ENCODE peak calls at places on chromosome X, in seven cellular contexts. T is fibroblast of pulmonary artery; A is WTC11; S is mucosa of descending colon; Y is endothelial cell; G is stimulated activated CD4-positive, alpha-beta T cell treated with anti-CD3 and anti-CD28 coated beads, Interleukin-12 subunit alpha, Interleukin-12 subunit beta, amount 100 ng/mL, for 24 hours; B is NCI-H1092 treated with DMSO at 0.1 percent for 48 hours. O is an unnamed sample.
A peak's percentile ranks its signal among the peaks of the same experiment; 100 is the strongest.

GRCh38 chrX:119036369-119037029 is 36.3 kb upstream of the CT47C1 start:
- DNase-seq in T (no peak), A (no peak), S (no peak), Y (no peak), G (no peak), B (no peak), O (no peak)

GRCh38 chrX:17440258-17440657 is 65.3 kb downstream of the NHS start:
- DNase-seq in T (no peak), A (no peak), S (no peak), Y (no peak), G (no peak), B (no peak), O (no peak)

GRCh38 chrX:123833387-123833786 is 26.5 kb upstream of the XIAP start:
- DNase-seq in T (peak; percentile 58), A (peak; percentile 52), S (no peak), Y (peak; percentile 53), G (peak; percentile 27), B (peak; percentile 54), O (peak; percentile 66)

GRCh38 chrX:30659421-30659820 is 6.2 kb downstream of the GK start:
- DNase-seq in T (peak; percentile 91), A (no peak), S (no peak), Y (no peak), G (no peak), B (no peak), O (no peak)

GRCh38 chrX:68935362-68935761 is 106.5 kb downstream of the EFNB1 start:
- DNase-seq in T (no peak), A (no peak), S (no peak), Y (no peak), G (no peak), B (no peak), O (no peak)

GRCh38 chrX:2502668-2503519 is 2.1 kb upstream of the DHRSX start:
- DNase-seq in T (peak; percentile 45), A (no peak), S (no peak), Y (no peak), G (no peak), B (no peak), O (no peak)

GRCh38 chrX:19272452-19272851 is 71.3 kb upstream of the PDHA1 start:
- DNase-seq in T (peak; percentile 0), A (no peak), S (no peak), Y (no peak), G (no peak), B (no peak), O (no peak)

GRCh38 chrX:39883664-39884063 is 214.1 kb downstream of the BCOR start:
- DNase-seq in T (no peak), A (no peak), S (no peak), Y (no peak), G (peak; percentile 5), B (no peak), O (no peak)

GRCh38 chrX:108664701-108665100 is 71.7 kb downstream of the IRS4 start:
- DNase-seq in T (peak; percentile 51), A (no peak), S (no peak), Y (no peak), G (no peak), B (no peak), O (no peak)

GRCh38 chrX:21955398-21956189 is 15.1 kb downstream of the SMS start:
- DNase-seq in T (no peak), A (no peak), S (no peak), Y (no peak), G (no peak), B (no peak), O (no peak)

GRCh38 chrX:72158773-72159172 is 22.8 kb upstream of the PIN4 start:
- DNase-seq in T (no peak), A (no peak), S (no peak), Y (no peak), G (no peak), B (no peak), O (no peak)

GRCh38 chrX:132330156-132330729 is 111.0 kb upstream of the RAP2C start:
- DNase-seq in T (no peak), A (no peak), S (no peak), Y (no peak), G (no peak), B (no peak), O (no peak)

GRCh38 chrX:56797966-56798711 is 69.1 kb downstream of the NBDY start:
- DNase-seq in T (peak; percentile 44), A (no peak), S (no peak), Y (no peak), G (no peak), B (peak; percentile 33), O (no peak)

GRCh38 chrX:55451990-55452824 is at the start of gene MAGEH1:
- DNase-seq in T (peak; percentile 80), A (peak; percentile 54), S (peak; percentile 89), Y (peak; percentile 56), G (peak; percentile 56), B (peak; percentile 89), O (peak; percentile 81)

GRCh38 chrX:9204560-9204959 is 170.6 kb upstream of the FAM9B start:
- DNase-seq in T (no peak), A (no peak), S (no peak), Y (no peak), G (no peak), B (no peak), O (no peak)

GRCh38 chrX:43655961-43656494 is at the start of gene MAOA:
- DNase-seq in T (peak; percentile 55), A (peak; percentile 46), S (peak; percentile 90), Y (peak; percentile 12), G (no peak), B (peak; percentile 18), O (peak; percentile 90)

GRCh38 chrX:4963432-4963831 is 1250.0 kb upstream of the PRKX start:
- DNase-seq in T (no peak), A (no peak), S (no peak), Y (no peak), G (no peak), B (no peak), O (no peak)

GRCh38 chrX:31543565-31544125 is 471.8 kb upstream of the FTHL17 start:
- DNase-seq in T (no peak), A (no peak), S (no peak), Y (no peak), G (no peak), B (no peak), O (no peak)

GRCh38 chrX:86806786-86807185 is 658.5 kb downstream of the DACH2 start:
- DNase-seq in T (no peak), A (peak; percentile 21), S (no peak), Y (peak; percentile 4), G (no peak), B (no peak), O (no peak)

GRCh38 chrX:48966796-48967579 is 4.7 kb downstream of the KCND1 start:
- DNase-seq in T (peak; percentile 21), A (no peak), S (no peak), Y (no peak), G (no peak), B (no peak), O (no peak)

GRCh38 chrX:154021131-154021611 is 1.5 kb upstream of the IRAK1 start:
- DNase-seq in T (peak; percentile 62), A (no peak), S (peak; percentile 58), Y (no peak), G (no peak), B (no peak), O (no peak)

GRCh38 chrX:65581661-65582339 is 47.2 kb upstream of the LAS1L start:
- DNase-seq in T (peak; percentile 76), A (peak; percentile 45), S (no peak), Y (peak; percentile 57), G (no peak), B (peak; percentile 22), O (peak; percentile 62)

GRCh38 chrX:100263650-100264049 is 146.4 kb downstream of the PCDH19 start:
- DNase-seq in T (no peak), A (no peak), S (no peak), Y (no peak), G (no peak), B (no peak), O (no peak)

GRCh38 chrX:87525771-87526229 is 8.2 kb downstream of the KLHL4 start:
- DNase-seq in T (peak; percentile 80), A (no peak), S (no peak), Y (no peak), G (no peak), B (no peak), O (no peak)

O was measured in left colon.